ENCODE peak calls at places on chromosomes 2 and 18, in eight cellular contexts. M is K562; V is CD4-positive, CD25-positive, alpha-beta regulatory T cell; D is adipocyte; O is heart right ventricle; X is OCI-LY7; K is cardiac muscle cell; J is heart left ventricle. C is an unnamed sample. For H3K36me3 and H3K4me1, the result is how much of the 10 kb centered on the place peaks cover.

GRCh38 chr2:20526146-20526545 is 79.3 kb downstream of the RHOB start:
- DNase-seq in V (no peak), M (no peak), O (no peak), D (no peak), X (no peak), K (no peak), J (no peak), C (no peak)

GRCh38 chr2:127573771-127574170 is 38.3 kb downstream of the MYO7B start:
- DNase-seq in J (no peak), O (no peak), M (no peak), K (no peak), X (no peak), D (no peak), V (no peak), C (no peak)

GRCh38 chr2:238425505-238425978 is 1.2 kb upstream of the ASB1 start:
- DNase-seq in X (no peak), M (no peak), K (no peak), J (no peak), O (no peak), D (no peak), V (no peak), C (no peak)

GRCh38 chr2:201220102-201220570 is 37.2 kb downstream of the CASP10 start:
- DNase-seq in D (no peak), O (peak), M (peak), X (peak), K (peak), J (peak), V (peak), C (no peak)

GRCh38 chr2:44999540-44999939 is 9.7 kb downstream of the SIX2 start:
- DNase-seq in K (no peak), V (no peak), O (no peak), J (no peak), M (no peak), D (no peak), X (no peak), C (no peak)

GRCh38 chr2:238459081-238459629 is 32.4 kb downstream of the ASB1 start:
- DNase-seq in V (no peak), K (peak), X (no peak), O (peak), J (peak), D (peak), M (no peak), C (no peak)

GRCh38 chr2:204468689-204469429 is 76.4 kb upstream of the PARD3B start:
- DNase-seq in M (no peak), D (peak), V (no peak), K (peak), X (no peak), O (no peak), J (no peak), C (no peak)

GRCh38 chr2:219510512-219511135 is 3.7 kb upstream of the ASIC4 start:
- DNase-seq in K (no peak), V (no peak), O (no peak), M (no peak), X (no peak), D (no peak), J (no peak), C (no peak)

GRCh38 chr2:21381421-21381820 is 257.7 kb downstream of the TDRD15 start:
- DNase-seq in K (no peak), X (no peak), M (no peak), O (no peak), V (no peak), J (no peak), D (no peak), C (no peak)

GRCh38 chr2:239805414-239805813 is 219.7 kb downstream of the NDUFA10 start:
- DNase-seq in V (no peak), O (no peak), K (no peak), J (no peak), M (no peak), D (no peak), X (no peak), C (no peak)

GRCh38 chr2:233487748-233488345 is 78.7 kb downstream of the USP40 start:
- DNase-seq in X (no peak), M (no peak), D (peak), V (no peak), J (no peak), O (no peak), K (no peak), C (no peak)

GRCh38 chr2:120681696-120682288 is 53.9 kb upstream of the GLI2 start:
- DNase-seq in V (no peak), X (no peak), O (no peak), D (no peak), M (no peak), K (no peak), J (no peak), C (no peak)

GRCh38 chr2:55839182-55839819 is 84.3 kb downstream of the EFEMP1 start:
- DNase-seq in D (peak), M (no peak), K (peak), J (no peak), O (no peak), X (no peak), V (no peak), C (peak)

GRCh38 chr18:2197945-2198344 is 373.4 kb downstream of the METTL4 start:
- DNase-seq in J (no peak), D (no peak), K (no peak), O (no peak), M (no peak), V (no peak), X (no peak), C (no peak)

GRCh38 chr18:59783138-59783537 is 85.9 kb upstream of the CCBE1 start:
- DNase-seq in O (no peak), K (peak), X (peak), M (peak), D (peak), V (peak), J (no peak), C (peak)

GRCh38 chr2:68588589-68588988 is 54.8 kb upstream of the PROKR1 start:
- DNase-seq in D (no peak), K (no peak), J (no peak), X (no peak), O (no peak), M (no peak), V (no peak), C (no peak)

GRCh38 chr2:200444530-200444929 is 65.3 kb downstream of the KCTD18 start:
- DNase-seq in J (no peak), V (no peak), K (no peak), O (no peak), D (no peak), X (no peak), M (no peak), C (no peak)

GRCh38 chr2:197309369-197310231 is 980 bp downstream of the ANKRD44 start:
- DNase-seq in K (no peak), J (peak), D (peak), X (peak), M (no peak), V (peak), O (peak), C (peak)

GRCh38 chr2:61949458-61950107 is 44.1 kb downstream of the COMMD1 start:
- DNase-seq in M (no peak), D (no peak), V (no peak), X (no peak), J (no peak), K (no peak), O (no peak), C (no peak)

GRCh38 chr2:95267458-95268207 is 6.6 kb upstream of the PROM2 start:
- DNase-seq in X (no peak), K (peak), O (no peak), D (no peak), M (no peak), J (no peak), V (no peak), C (no peak)

GRCh38 chr2:233841183-233841582 is 13.2 kb downstream of the HJURP start:
- DNase-seq in V (no peak), X (no peak), K (no peak), M (no peak), J (no peak), O (no peak), D (no peak), C (no peak)

GRCh38 chr2:69989017-69989416 is 27.6 kb upstream of the ASPRV1 start:
- DNase-seq in J (no peak), X (no peak), M (no peak), V (no peak), D (no peak), K (no peak), O (no peak), C (no peak)

GRCh38 chr2:156935611-156936010 is 321.9 kb upstream of the GALNT5 start:
- DNase-seq in M (no peak), D (peak), V (no peak), J (no peak), K (no peak), X (no peak), O (no peak), C (peak)

GRCh38 chr2:26691881-26692813 is at the start of gene KCNK3:
- DNase-seq in V (no peak), K (peak), M (peak), J (peak), D (peak), O (peak), X (no peak), C (peak)

GRCh38 chr2:238988105-238988504 is 140.2 kb downstream of the TWIST2 start:
- DNase-seq in X (no peak), M (no peak), J (no peak), V (no peak), D (no peak), K (no peak), O (no peak), C (no peak)

GRCh38 chr18:76487782-76488181 is 7.3 kb downstream of the ZNF516 start:
- DNase-seq in J (no peak), V (no peak), K (no peak), X (no peak), O (no peak), M (no peak), D (no peak), C (peak)

GRCh38 chr2:69946351-69947077 is 14.9 kb downstream of the ASPRV1 start:
- DNase-seq in K (peak), D (peak), X (peak), M (no peak), O (no peak), V (peak), J (no peak), C (no peak)

GRCh38 chr2:177669201-177669600 is 276.6 kb downstream of the AGPS start:
- DNase-seq in M (no peak), K (no peak), J (no peak), X (no peak), V (no peak), D (no peak), O (no peak), C (no peak)

GRCh38 chr2:17058772-17059402 is 393.3 kb upstream of the CYRIA start:
- DNase-seq in D (peak), V (no peak), J (no peak), O (no peak), K (no peak), M (no peak), X (no peak), C (no peak)

GRCh38 chr2:172427256-172427989 is at the start of gene ITGA6:
- DNase-seq in D (peak), X (no peak), J (peak), K (peak), V (peak), O (peak), M (peak), C (peak)

GRCh38 chr2:11572996-11573395 is 39.2 kb downstream of the GREB1 start:
- DNase-seq in D (no peak), V (no peak), J (no peak), X (no peak), O (no peak), K (no peak), M (no peak), C (no peak)

GRCh38 chr18:3046216-3046808 is 33.4 kb upstream of the LPIN2 start:
- DNase-seq in K (no peak), D (no peak), O (no peak), M (no peak), X (no peak), V (peak), J (no peak), C (no peak)

GRCh38 chr2:241849616-241850543 is 8.8 kb downstream of the PDCD1 start:
- DNase-seq in J (no peak), K (no peak), M (no peak), X (no peak), O (no peak), D (no peak), V (no peak), C (no peak)

GRCh38 chr2:211138551-211138950 is 582.2 kb downstream of the CPS1 start:
- DNase-seq in O (no peak), M (no peak), V (no peak), D (no peak), X (no peak), K (no peak), J (no peak), C (no peak)

GRCh38 chr2:188909036-188909435 is 65.1 kb upstream of the COL3A1 start:
- DNase-seq in D (no peak), V (no peak), J (no peak), M (no peak), X (no peak), K (no peak), O (no peak), C (no peak)

GRCh38 chr2:33215299-33215698 is 261.1 kb upstream of the RASGRP3 start:
- DNase-seq in O (peak), X (no peak), V (no peak), D (peak), K (peak), J (peak), M (no peak), C (no peak)

GRCh38 chr2:74048843-74049519 is 64.3 kb downstream of the TET3 start:
- DNase-seq in D (no peak), J (no peak), M (peak), K (no peak), V (no peak), X (no peak), O (no peak), C (no peak)
- H3K36me3 ChIP-seq in D (under half), J (under half), M (under half), K (under half), V (under half), X (under half), O (under half), C (under half)

DNA sequence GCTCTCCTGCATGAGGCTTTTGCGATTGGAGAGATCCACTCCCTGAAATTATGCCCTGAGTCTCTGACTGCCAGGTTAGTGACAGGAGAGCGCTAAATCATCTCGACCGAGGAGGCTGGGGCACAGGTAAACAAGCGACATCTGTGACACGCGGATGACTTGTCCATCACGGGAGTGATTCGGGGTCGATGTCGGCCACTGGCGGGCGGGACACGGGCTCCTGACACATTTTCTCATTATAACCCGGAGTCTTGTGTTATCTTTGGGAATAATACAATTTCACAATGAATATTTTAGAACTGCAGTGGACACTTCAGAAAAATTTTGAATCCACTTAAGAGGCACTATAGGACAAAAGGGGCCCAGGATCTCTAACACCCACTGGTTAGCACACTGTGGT is 29.5 kb upstream of the SLC35G4 start:
- DNase-seq in O (no peak), V (no peak), M (no peak), K (no peak), J (no peak), D (no peak), X (no peak), C (no peak)
- H3K4me3 ChIP-seq in O (no peak), V (no peak), M (no peak), K (no peak), J (no peak), D (no peak), X (no peak), C (no peak)

GRCh38 chr2:237115870-237116269 is 30.2 kb downstream of the COPS8 start:
- DNase-seq in K (no peak), O (no peak), V (no peak), X (no peak), J (no peak), D (no peak), M (no peak), C (no peak)
- H3K4me1 ChIP-seq in K (under half), O (under half), V (under half), X (under half), J (under half), D (under half), M (under half), C (under half)

GRCh38 chr18:23526516-23527063 is 23.3 kb downstream of the RMC1 start:
- DNase-seq in J (no peak), M (no peak), O (no peak), X (no peak), K (no peak), V (no peak), D (no peak), C (no peak)
- H3K36me3 ChIP-seq in J (under half), M (half or more), O (half or more), X (half or more), K (under half), V (half or more), D (half or more), C (half or more)

DNA sequence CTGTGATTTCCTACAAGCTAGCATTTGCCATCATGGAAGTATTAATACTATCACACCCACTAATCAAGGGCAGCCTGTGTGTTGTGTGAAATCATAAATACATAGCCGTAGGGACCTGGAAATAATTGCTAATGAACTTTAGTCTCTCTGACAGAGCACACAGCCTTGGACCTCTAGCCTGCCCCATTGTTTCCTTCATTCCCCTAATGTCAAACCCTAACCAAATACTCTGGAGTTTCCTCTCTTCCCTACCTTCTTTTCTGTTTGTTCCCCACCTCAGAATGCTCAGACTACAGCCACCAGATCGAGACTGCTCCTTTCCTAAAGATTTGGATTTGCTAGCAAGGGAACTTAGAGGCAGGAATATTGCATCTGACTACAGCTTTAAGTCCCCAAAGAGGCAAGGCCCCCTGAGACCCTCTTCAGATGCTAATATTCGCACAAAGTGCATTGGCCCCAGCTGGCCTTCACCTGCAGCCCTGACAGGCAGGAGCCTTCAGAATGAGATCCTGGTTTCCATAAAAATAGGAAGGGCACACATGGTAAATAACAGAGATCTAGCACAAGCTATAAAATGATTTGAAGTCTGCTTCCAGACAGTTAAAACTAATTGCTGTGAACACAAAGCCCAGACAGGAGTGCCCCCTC is 279.3 kb upstream of the DCC start:
- DNase-seq in K (no peak), D (no peak), O (no peak), X (no peak), M (no peak), J (no peak), V (no peak), C (no peak)
- H3K4me3 ChIP-seq in K (no peak), D (no peak), O (no peak), X (no peak), M (no peak), J (no peak), V (no peak), C (no peak)

GRCh38 chr18:48163184-48164095 is 233.0 kb upstream of the SMAD2 start:
- DNase-seq in D (peak), V (no peak), O (no peak), J (no peak), M (no peak), K (no peak), X (no peak), C (no peak)

GRCh38 chr18:48161911-48162698 is 231.6 kb upstream of the SMAD2 start:
- DNase-seq in D (no peak), J (no peak), X (no peak), M (no peak), V (peak), O (peak), K (no peak), C (no peak)

GRCh38 chr18:48165104-48165866 is 234.8 kb upstream of the SMAD2 start:
- DNase-seq in D (no peak), J (no peak), X (no peak), O (no peak), K (no peak), V (no peak), M (no peak), C (peak)

GRCh38 chr18:48164701-48165100 is 234.2 kb upstream of the SMAD2 start:
- DNase-seq in X (no peak), J (no peak), D (no peak), V (no peak), O (no peak), K (no peak), M (no peak), C (no peak)

GRCh38 chr18:48164096-48164475 is 233.6 kb upstream of the SMAD2 start:
- DNase-seq in J (no peak), M (no peak), O (no peak), K (no peak), D (no peak), V (no peak), X (no peak), C (no peak)
- H3K4me1 ChIP-seq in J (half or more), M (under half), O (under half), K (under half), D (under half), V (under half), X (under half), C (under half)

GRCh38 chr2:231490801-231491200 is 26.5 kb upstream of the NCL start:
- DNase-seq in O (no peak), K (no peak), V (no peak), D (no peak), X (no peak), M (no peak), J (no peak), C (no peak)
- H3K36me3 ChIP-seq in O (under half), K (under half), V (under half), D (under half), X (under half), M (under half), J (under half), C (under half)

GRCh38 chr2:144834954-144835633 is 315.2 kb upstream of the ZEB2 start:
- DNase-seq in M (peak), D (peak), V (no peak), O (peak), K (peak), J (peak), X (no peak), C (no peak)
- H3K4me3 ChIP-seq in M (no peak), D (peak), V (no peak), O (no peak), K (no peak), J (no peak), X (no peak), C (no peak)

DNA sequence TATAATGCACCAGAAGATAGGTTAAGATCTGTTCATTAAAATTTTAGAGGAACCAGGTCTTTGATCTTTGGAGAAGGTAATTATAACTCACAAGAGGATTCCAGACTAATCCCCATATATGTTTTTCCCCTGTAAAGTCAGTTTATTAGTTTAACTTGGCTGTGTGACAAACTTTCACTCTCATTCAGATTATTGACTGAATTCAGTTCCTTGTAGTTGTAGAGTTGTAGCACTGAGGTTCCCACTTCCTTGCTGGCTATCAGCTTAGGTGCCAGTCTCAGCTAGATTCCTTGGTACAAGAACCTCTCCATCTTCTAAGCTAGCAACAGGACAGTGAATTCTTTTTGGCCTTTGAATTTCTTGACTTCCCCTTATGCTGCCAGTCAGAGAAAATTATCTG is 19.1 kb downstream of the REG1A start:
- DNase-seq in X (no peak), J (no peak), K (no peak), M (no peak), D (no peak), O (no peak), V (no peak), C (no peak)
- H3K4me1 ChIP-seq in X (under half), J (under half), K (under half), M (under half), D (under half), O (under half), V (under half), C (under half)

GRCh38 chr2:214772443-214773034 is 36.9 kb downstream of the BARD1 start:
- DNase-seq in K (no peak), V (no peak), X (no peak), D (no peak), M (no peak), O (no peak), J (no peak), C (no peak)

DNA sequence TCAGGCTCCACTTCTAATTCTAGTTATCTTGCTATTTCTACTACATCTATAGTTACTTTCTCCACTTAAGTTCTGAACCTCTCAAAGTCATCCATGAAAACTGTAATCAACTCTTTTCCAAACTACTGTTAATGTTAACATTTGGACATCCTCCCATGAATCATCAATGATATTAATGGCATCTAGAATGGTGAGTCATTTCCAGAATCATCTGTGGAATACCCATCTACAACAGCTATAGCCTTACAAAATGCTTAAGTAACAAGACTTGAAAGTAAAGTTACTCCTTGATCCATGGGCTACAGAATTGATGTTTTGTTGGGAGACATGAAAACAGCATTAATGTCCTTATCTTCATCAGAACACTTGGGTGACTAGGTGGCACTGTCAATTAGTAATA is 35.4 kb downstream of the BARD1 start:
- DNase-seq in J (no peak), X (no peak), D (no peak), K (no peak), V (no peak), O (no peak), M (no peak), C (no peak)
- H3K36me3 ChIP-seq in J (under half), X (half or more), D (under half), K (under half), V (under half), O (under half), M (under half), C (under half)